ENCODE peak calls at places on chromosomes 3 and 15, in five cellular contexts. R is HEK293T, M is H1, X is HepG2, A is GM12878. E is an unnamed sample.

GRCh38 chr3:178823556-178824229 is 247.9 kb downstream of the ZMAT3 start:
- DNase-seq in A (no peak), X (no peak), R (no peak), M (no peak), E (no peak)

GRCh38 chr3:84547971-84548970 is 410.5 kb upstream of the CADM2 start:
- DNase-seq in X (peak; percentile 36), M (peak; percentile 63), R (peak; percentile 37), A (no peak), E (peak; percentile 42)

GRCh38 chr3:183390844-183391243 is 37.6 kb downstream of the MCF2L2 start:
- DNase-seq in A (no peak), R (no peak), M (no peak), X (no peak), E (no peak)

GRCh38 chr3:183295211-183295610 is 42.2 kb downstream of the B3GNT5 start:
- DNase-seq in A (no peak), R (no peak), M (no peak), X (peak; percentile 18), E (no peak)

GRCh38 chr15:33310481-33311311 is at the start of gene RYR3:
- DNase-seq in R (peak; percentile 28), A (no peak), M (peak; percentile 79), X (no peak), E (no peak)

GRCh38 chr15:77579498-77580188 is 53.1 kb downstream of the LINGO1 start:
- DNase-seq in X (no peak), A (no peak), M (no peak), R (no peak), E (no peak)

GRCh38 chr15:71529353-71529752 is 281.0 kb upstream of the NR2E3 start:
- DNase-seq in M (no peak), R (no peak), A (no peak), X (no peak), E (no peak)

GRCh38 chr3:182294696-182295095 is 498.6 kb upstream of the ATP11B start:
- DNase-seq in R (no peak), A (no peak), M (no peak), X (no peak), E (no peak)

GRCh38 chr15:29812384-29812694 is 9.9 kb downstream of the TJP1 start:
- DNase-seq in R (no peak), X (no peak), M (no peak), A (no peak), E (no peak)

GRCh38 chr15:100833432-100834389 is 45.9 kb upstream of the ALDH1A3 start:
- DNase-seq in X (no peak), M (no peak), R (no peak), A (no peak), E (no peak)

GRCh38 chr3:64696896-64697295 is 9.1 kb upstream of the ADAMTS9 start:
- DNase-seq in R (no peak), M (no peak), X (no peak), A (no peak), E (no peak)

GRCh38 chr3:28286595-28286994 is 45.2 kb downstream of the CMC1 start:
- DNase-seq in M (no peak), A (peak; percentile 8), R (peak; percentile 24), X (peak; percentile 34), E (no peak)

GRCh38 chr3:61903931-61904657 is 342.7 kb downstream of the PTPRG start:
- DNase-seq in R (no peak), X (no peak), A (no peak), M (no peak), E (no peak)

GRCh38 chr15:62469478-62469873 is 304.4 kb upstream of the C2CD4B start:
- DNase-seq in X (no peak), R (no peak), A (no peak), M (no peak), E (no peak)

GRCh38 chr3:128950223-128950938 is 43.5 kb downstream of the CFAP92 start:
- DNase-seq in X (peak; percentile 80), M (peak; percentile 27), A (no peak), R (no peak), E (peak; percentile 16)
- TF ChIP-seq SUZ12 in X (no peak), M (no peak), A (no peak), R (no peak), E (no peak)

GRCh38 chr15:68387288-68388143 is 44.4 kb downstream of the ITGA11 start:
- DNase-seq in R (no peak), A (no peak), M (peak; percentile 30), X (no peak), E (no peak)
- TF ChIP-seq SUZ12 in R (no peak), A (no peak), M (no peak), X (no peak), E (no peak)

DNA sequence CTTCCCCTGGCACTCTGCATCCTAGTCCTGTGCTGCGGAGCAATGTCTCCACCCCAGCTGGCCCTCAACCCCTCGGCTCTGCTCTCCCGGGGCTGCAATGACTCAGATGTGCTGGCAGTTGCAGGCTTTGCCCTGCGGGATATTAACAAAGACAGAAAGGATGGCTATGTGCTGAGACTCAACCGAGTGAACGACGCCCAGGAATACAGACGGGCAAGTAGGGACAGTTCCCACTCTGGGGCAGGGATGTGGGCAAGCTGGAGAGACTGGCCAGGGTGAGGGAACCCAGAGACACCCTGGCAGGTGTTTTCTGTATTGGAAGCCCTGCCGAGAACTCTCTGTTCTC is 247 bp downstream of the FETUB start:
- DNase-seq in R (no peak), A (no peak), M (no peak), X (no peak), E (no peak)
- TF ChIP-seq SUZ12 in R (no peak), A (no peak), M (no peak), X (no peak), E (no peak)

DNA sequence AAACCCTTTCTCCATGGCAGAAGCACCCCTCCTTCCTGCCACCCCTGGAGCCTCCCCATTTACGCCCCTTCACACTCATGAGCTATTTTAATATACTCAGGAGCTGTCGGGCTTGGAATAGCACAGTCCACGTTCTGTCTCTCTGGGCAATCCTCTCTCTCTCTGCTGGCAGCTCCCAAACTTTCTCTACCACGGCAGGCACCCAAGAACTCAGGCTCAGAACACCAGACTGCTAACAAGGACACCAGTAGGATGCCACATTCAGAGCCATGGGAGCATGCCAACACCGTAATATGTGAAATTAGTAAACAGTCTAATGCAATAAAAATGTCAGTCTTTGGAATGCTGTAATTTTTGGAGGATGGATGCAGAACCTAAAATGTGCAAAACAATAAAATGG is 19.3 kb downstream of the TNFAIP8L3 start:
- DNase-seq in A (no peak), M (no peak), R (no peak), X (no peak), E (no peak)
- TF ChIP-seq SUZ12 in A (no peak), M (no peak), R (no peak), X (no peak), E (no peak)

DNA sequence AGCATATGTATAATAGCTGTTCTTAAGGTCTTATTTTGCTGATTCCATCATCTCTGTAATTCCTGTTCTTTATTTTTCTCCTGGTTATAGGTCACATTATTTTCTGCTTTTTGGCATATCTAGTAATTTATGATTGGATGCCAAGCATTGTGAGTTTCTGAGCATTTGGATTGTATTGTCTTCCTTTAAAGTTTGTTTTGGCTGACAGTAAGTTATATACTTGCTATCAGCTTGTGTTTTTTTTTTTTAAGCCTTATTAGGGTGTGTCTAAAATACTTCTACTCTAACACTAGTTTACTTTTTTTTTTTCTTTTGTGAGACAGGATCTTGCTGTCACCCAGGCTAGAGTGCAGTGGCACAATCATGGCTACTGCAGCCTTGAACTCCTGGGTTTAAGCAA is 10.1 kb downstream of the MKRN2 start:
- DNase-seq in M (no peak), A (no peak), R (no peak), X (no peak), E (no peak)
- TF ChIP-seq SUZ12 in M (no peak), A (no peak), R (no peak), X (no peak), E (no peak)

E was measured in NT2/D1.